ENCODE peak calls at places on chromosome 3, in ten cellular contexts. T is astrocyte, H is HCT116, K is GM23248, N is PC-3, Q is DND-41, L is hepatocyte, O is fibroblast of lung, W is endothelial cell of umbilical vein, M is neural progenitor cell. C is an unnamed sample.

GRCh38 chr3:160125188-160125587 is 100.0 kb upstream of the C3orf80 start:
- DNase-seq in T (no peak), H (no peak), K (no peak), N (no peak), Q (no peak), L (no peak), O (no peak), W (peak; percentile 87), M (no peak), C (no peak)

GRCh38 chr3:55854395-55854994 is 367.4 kb upstream of the WNT5A start:
- DNase-seq in T (no peak), H (no peak), K (no peak), N (no peak), Q (no peak), L (peak; percentile 21), O (no peak), W (no peak), M (no peak), C (no peak)

GRCh38 chr3:43162573-43163084 is 56.8 kb upstream of the POMGNT2 start:
- DNase-seq in T (no peak), H (no peak), K (no peak), N (no peak), Q (no peak), L (no peak), O (no peak), W (peak; percentile 30), M (no peak), C (no peak)

GRCh38 chr3:20576228-20576627 is 390.2 kb upstream of the SGO1 start:
- DNase-seq in T (no peak), H (no peak), K (peak; percentile 22), N (no peak), Q (no peak), L (no peak), O (no peak), W (no peak), M (no peak), C (no peak)

GRCh38 chr3:147341727-147342126 is 64.6 kb downstream of the ZIC4 start:
- DNase-seq in T (no peak), H (no peak), K (no peak), N (no peak), Q (no peak), L (no peak), O (no peak), W (no peak), M (peak; percentile 80), C (no peak)

GRCh38 chr3:136276049-136276755 is 26.1 kb downstream of the PCCB start:
- DNase-seq in T (no peak), H (no peak), K (no peak), N (no peak), Q (no peak), L (no peak), O (peak; percentile 18), W (no peak), M (no peak), C (peak; percentile 76)

GRCh38 chr3:175222356-175222755 is 363.2 kb downstream of the NAALADL2 start:
- DNase-seq in T (no peak), H (no peak), K (no peak), N (no peak), Q (no peak), L (no peak), O (no peak), W (peak; percentile 86), M (no peak), C (no peak)

GRCh38 chr3:141237701-141238521 is 6.3 kb downstream of the PXYLP1 start:
- DNase-seq in T (peak; percentile 47), H (no peak), K (no peak), N (no peak), Q (no peak), L (no peak), O (peak; percentile 62), W (no peak), M (no peak), C (no peak)

GRCh38 chr3:95615592-95616310 is 1198.6 kb upstream of the EPHA6 start:
- DNase-seq in T (no peak), H (no peak), K (no peak), N (peak; percentile 81), Q (no peak), L (no peak), O (no peak), W (no peak), M (no peak), C (no peak)

GRCh38 chr3:42804831-42805821 is 836 bp upstream of the HIGD1A start:
- DNase-seq in T (no peak), H (no peak), K (peak; percentile 43), N (no peak), Q (no peak), L (peak; percentile 62), O (peak; percentile 8), W (no peak), M (peak; percentile 70), C (no peak)

GRCh38 chr3:65126527-65127440 is 439.0 kb upstream of the ADAMTS9 start:
- DNase-seq in T (peak; percentile 88), H (no peak), K (peak; percentile 66), N (no peak), Q (no peak), L (peak; percentile 10), O (peak; percentile 87), W (peak; percentile 60), M (no peak), C (peak; percentile 84)

GRCh38 chr3:172129868-172130751 is 90.7 kb downstream of the FNDC3B start:
- DNase-seq in T (peak; percentile 99), H (peak; percentile 91), K (peak; percentile 98), N (peak; percentile 98), Q (no peak), L (peak; percentile 92), O (peak; percentile 100), W (peak; percentile 94), M (no peak), C (peak; percentile 98)

GRCh38 chr3:189563841-189564563 is 67.2 kb upstream of the TP63 start:
- DNase-seq in T (peak; percentile 96), H (no peak), K (peak; percentile 92), N (peak; percentile 97), Q (no peak), L (peak; percentile 29), O (peak; percentile 97), W (no peak), M (no peak), C (peak; percentile 98)

GRCh38 chr3:196055267-196055666 is 26.6 kb downstream of the TFRC start:
- DNase-seq in T (no peak), H (no peak), K (no peak), N (no peak), Q (no peak), L (no peak), O (no peak), W (no peak), M (no peak), C (no peak)

GRCh38 chr3:168047190-168047795 is 48.4 kb downstream of the GOLIM4 start:
- DNase-seq in T (peak; percentile 60), H (peak; percentile 79), K (peak; percentile 90), N (peak; percentile 90), Q (no peak), L (peak; percentile 81), O (peak; percentile 76), W (peak; percentile 83), M (peak; percentile 70), C (peak; percentile 73)

GRCh38 chr3:42476225-42477160 is 25.9 kb upstream of the VIPR1 start:
- DNase-seq in T (no peak), H (no peak), K (peak; percentile 24), N (peak; percentile 95), Q (no peak), L (peak; percentile 21), O (no peak), W (peak; percentile 25), M (no peak), C (peak; percentile 81)

GRCh38 chr3:18443670-18444596 is 18.8 kb upstream of the SATB1 start:
- DNase-seq in T (no peak), H (no peak), K (peak; percentile 46), N (peak; percentile 24), Q (peak; percentile 39), L (peak; percentile 38), O (peak; percentile 24), W (no peak), M (peak; percentile 64), C (no peak)

GRCh38 chr3:116263842-116264545 is 181.3 kb downstream of the LSAMP start:
- DNase-seq in T (peak; percentile 72), H (no peak), K (peak; percentile 81), N (no peak), Q (no peak), L (no peak), O (peak; percentile 77), W (no peak), M (no peak), C (no peak)

GRCh38 chr3:51992017-51992682 is 3.5 kb downstream of the RPL29 start:
- DNase-seq in T (no peak), H (no peak), K (no peak), N (no peak), Q (no peak), L (no peak), O (no peak), W (no peak), M (no peak), C (no peak)
- H3K4me3 ChIP-seq in T (no peak overlapping the region), H (no peak overlapping the region), K (no peak overlapping the region), N (no peak overlapping the region), Q (no peak overlapping the region), L (no peak overlapping the region), O (no peak overlapping the region), W (no peak overlapping the region), M (no peak overlapping the region), C (no peak overlapping the region)

GRCh38 chr3:139554628-139555027 is 15.1 kb upstream of the RBP1 start:
- DNase-seq in T (no peak), H (no peak), K (no peak), N (no peak), Q (no peak), L (no peak), O (no peak), W (no peak), M (no peak), C (no peak)
- H2AFZ ChIP-seq in T (no peak overlapping the region), H (no peak overlapping the region), K (no peak overlapping the region), N (no peak overlapping the region), Q (no peak overlapping the region), L (no peak overlapping the region), O (no peak overlapping the region), W (no peak overlapping the region), M (no peak overlapping the region), C (no peak overlapping the region)

GRCh38 chr3:32106929-32107362 is 526 bp downstream of the GPD1L start:
- DNase-seq in T (no peak), H (no peak), K (peak; percentile 42), N (peak; percentile 36), Q (no peak), L (peak; percentile 41), O (peak; percentile 7), W (no peak), M (peak; percentile 24), C (no peak)
- TF ChIP-seq EZH2 in T (no peak), H (no peak), K (no peak), N (no peak), Q (no peak), L (no peak), O (no peak), W (no peak), M (peak; percentile 56), C (no peak)

DNA sequence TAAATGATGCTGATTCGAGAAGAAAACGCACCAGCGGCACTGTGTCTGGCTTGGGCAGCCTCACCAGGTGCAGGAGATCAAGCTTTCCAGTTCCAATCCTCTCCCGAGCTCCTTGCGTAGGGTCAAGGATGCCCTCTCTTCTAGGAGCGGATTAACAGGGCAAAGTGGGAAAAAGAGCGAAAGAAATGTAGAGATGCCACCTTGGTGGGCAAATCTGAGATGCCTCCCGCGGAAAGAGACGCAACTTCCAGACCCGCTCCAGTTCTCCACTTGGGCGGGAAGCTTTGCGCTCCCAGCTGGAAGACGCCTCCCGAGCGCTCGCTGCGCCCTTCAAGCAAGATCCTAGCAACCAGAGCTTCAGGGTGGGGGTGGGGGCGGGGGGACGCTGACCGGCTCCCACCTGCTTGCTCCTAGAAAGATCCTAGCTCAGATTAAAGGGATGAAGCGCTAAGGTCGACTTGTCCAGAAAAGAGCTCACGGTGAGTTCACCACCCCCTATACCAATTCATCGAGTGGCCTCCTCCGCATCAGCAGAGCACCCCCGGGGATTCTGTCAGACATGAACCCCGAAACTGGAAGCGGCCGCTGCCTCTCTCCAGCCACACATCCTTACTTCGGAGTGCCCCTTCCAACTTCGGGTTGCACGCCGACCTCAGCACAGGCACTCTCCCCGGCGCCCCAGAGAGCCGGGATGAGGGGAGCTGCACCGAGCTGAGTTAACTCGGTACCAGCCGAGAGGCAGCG is 769 bp downstream of the TAFA4 start:
- DNase-seq in T (no peak), H (no peak), K (peak; percentile 1), N (no peak), Q (no peak), L (peak; percentile 13), O (no peak), W (no peak), M (peak; percentile 48), C (no peak)
- H3K4me3 ChIP-seq in T (no peak overlapping the region), H (no peak overlapping the region), K (no peak overlapping the region), N (no peak overlapping the region), Q (no peak overlapping the region), L (peak overlapping the region; percentile 21), O (no peak overlapping the region), W (no peak overlapping the region), M (peak overlapping the region; percentile 52), C (no peak overlapping the region)